ENCODE peak calls at places on chromosomes 11 and 22, in nine cellular contexts. M, R, L, N, T, U, G, W and Q are unnamed samples.

GRCh38 chr11:62505112-62505783 is 41.4 kb downstream of the AHNAK start:
- DNase-seq in L (no peak), N (peak), W (no peak), G (no peak), U (no peak), M (no peak), T (no peak), R (peak), Q (no peak)

GRCh38 chr22:46113910-46114517 is 36.3 kb upstream of the PPARA start:
- DNase-seq in N (no peak), U (no peak), W (no peak), M (no peak), R (no peak), G (no peak), T (no peak), L (peak), Q (no peak)

GRCh38 chr11:117431436-117431835 is 103.8 kb downstream of the CEP164 start:
- DNase-seq in N (no peak), M (no peak), T (no peak), W (no peak), G (no peak), R (no peak), U (no peak), L (no peak), Q (no peak)

GRCh38 chr11:394034-394857 is at the start of gene PKP3:
- DNase-seq in L (no peak), M (no peak), T (no peak), G (no peak), U (no peak), R (no peak), N (no peak), W (peak), Q (no peak)

GRCh38 chr22:24695958-24696511 is 78.5 kb downstream of the PIWIL3 start:
- DNase-seq in L (no peak), W (peak), T (no peak), N (no peak), U (no peak), M (no peak), R (no peak), G (no peak), Q (peak)

GRCh38 chr11:73577496-73577917 is 20.4 kb downstream of the FAM168A start:
- DNase-seq in L (no peak), R (no peak), G (peak), W (peak), T (no peak), U (no peak), N (no peak), M (no peak), Q (peak)

GRCh38 chr22:47367107-47367690 is 604.7 kb downstream of the TBC1D22A start:
- DNase-seq in W (no peak), M (no peak), N (no peak), R (peak), L (no peak), U (no peak), G (no peak), T (no peak), Q (no peak)

GRCh38 chr11:118607401-118608267 is at the start of gene PHLDB1:
- DNase-seq in N (peak), W (peak), M (peak), L (peak), U (peak), T (peak), R (peak), G (no peak), Q (peak)

GRCh38 chr11:5240458-5240857 is 6.2 kb upstream of the HBD start:
- DNase-seq in N (no peak), M (no peak), W (no peak), U (no peak), T (no peak), L (no peak), G (no peak), R (no peak), Q (no peak)

GRCh38 chr11:134246678-134247077 is 6.5 kb downstream of the THYN1 start:
- DNase-seq in M (no peak), N (no peak), R (no peak), G (no peak), L (no peak), T (no peak), U (no peak), W (no peak), Q (no peak)

GRCh38 chr11:96760815-96761214 is 371.0 kb downstream of the JRKL start:
- DNase-seq in G (no peak), L (no peak), N (no peak), W (no peak), M (no peak), U (no peak), T (no peak), R (no peak), Q (no peak)

GRCh38 chr22:31044262-31044861 is 36.8 kb upstream of the SMTN start:
- DNase-seq in L (peak), U (no peak), G (no peak), N (no peak), W (no peak), R (no peak), M (no peak), T (no peak), Q (no peak)

GRCh38 chr11:93939084-93939780 is 81.9 kb upstream of the HEPHL1 start:
- DNase-seq in U (no peak), T (no peak), W (peak), R (no peak), G (no peak), M (no peak), N (no peak), L (no peak), Q (peak)

GRCh38 chr11:73734996-73735395 is 25.9 kb downstream of the RAB6A start:
- DNase-seq in N (no peak), L (no peak), R (no peak), W (no peak), G (no peak), U (no peak), T (no peak), M (no peak), Q (peak)

GRCh38 chr11:127733552-127733951 is 733.0 kb upstream of the KIRREL3 start:
- DNase-seq in M (no peak), R (no peak), N (no peak), G (no peak), L (no peak), W (no peak), U (no peak), T (no peak), Q (no peak)

GRCh38 chr11:112085822-112086421 is 634 bp downstream of the TIMM8B start:
- DNase-seq in G (no peak), T (peak), L (no peak), M (no peak), R (no peak), W (peak), N (no peak), U (no peak), Q (peak)

GRCh38 chr11:10041803-10042202 is 252.2 kb downstream of the SBF2 start:
- DNase-seq in U (no peak), N (no peak), M (no peak), W (no peak), T (no peak), R (no peak), L (no peak), G (no peak), Q (no peak)

GRCh38 chr11:30586251-30587144 is at the start of gene MPPED2:
- DNase-seq in M (no peak), U (no peak), N (peak), L (peak), W (no peak), R (peak), T (peak), G (no peak), Q (no peak)

GRCh38 chr22:47138898-47139789 is 376.7 kb downstream of the TBC1D22A start:
- DNase-seq in L (no peak), M (no peak), U (no peak), T (no peak), G (no peak), R (peak), W (no peak), N (no peak), Q (no peak)

GRCh38 chr11:76132268-76132667 is 74.0 kb downstream of the WNT11 start:
- DNase-seq in G (no peak), L (no peak), M (no peak), T (no peak), R (no peak), U (no peak), N (no peak), W (no peak), Q (peak)

GRCh38 chr11:131099746-131100145 is 183.5 kb upstream of the SNX19 start:
- DNase-seq in M (no peak), R (no peak), U (no peak), T (no peak), W (no peak), L (no peak), N (no peak), G (no peak), Q (no peak)

GRCh38 chr11:44572884-44573283 is 7.4 kb downstream of the CD82 start:
- DNase-seq in W (no peak), R (no peak), L (no peak), M (no peak), N (no peak), U (no peak), G (no peak), T (no peak), Q (no peak)

GRCh38 chr22:22776121-22776520 is 111.5 kb upstream of the IGLL5 start:
- DNase-seq in M (no peak), U (no peak), R (no peak), N (no peak), G (no peak), W (no peak), T (no peak), L (no peak), Q (no peak)

GRCh38 chr11:7918141-7918540 is 12.9 kb downstream of the OR10A6 start:
- DNase-seq in N (no peak), M (no peak), T (no peak), L (no peak), W (no peak), R (no peak), G (no peak), U (no peak), Q (no peak)

GRCh38 chr22:24427500-24428164 is at the start of gene ADORA2A:
- DNase-seq in L (no peak), T (peak), G (no peak), R (no peak), N (no peak), M (peak), U (peak), W (no peak), Q (no peak)

GRCh38 chr11:20050551-20051333 is 109.5 kb downstream of the DBX1 start:
- DNase-seq in W (no peak), M (no peak), T (no peak), R (no peak), U (no peak), N (no peak), G (no peak), L (no peak), Q (peak)